ENCODE peak calls at places on chromosome 18, in ten cellular contexts. E is WTC11; H is WERI-Rb-1; R is body of pancreas; O is kidney; C is GM12878; U is AG04450; F is CD4-positive, alpha-beta T cell; G is nephron progenitor cell; P is left ventricle myocardium inferior. Y is an unnamed sample.

GRCh38 chr18:22741318-22741717 is 191.8 kb upstream of the RBBP8 start:
- DNase-seq in E (no peak), H (no peak), R (no peak), O (no peak), C (no peak), U (no peak), F (no peak), G (no peak), P (no peak), Y (no peak)

GRCh38 chr18:48940854-48941531 is 9.8 kb downstream of the SMAD7 start:
- DNase-seq in E (no peak), H (no peak), R (no peak), O (no peak), C (peak), U (no peak), F (peak), G (no peak), P (no peak), Y (no peak)

GRCh38 chr18:75083131-75083530 is 125.8 kb downstream of the PTGR3 start:
- DNase-seq in E (no peak), H (no peak), R (no peak), O (no peak), C (no peak), U (no peak), F (no peak), G (no peak), P (no peak), Y (no peak)

GRCh38 chr18:32389868-32390267 is 80.8 kb downstream of the GAREM1 start:
- DNase-seq in E (no peak), H (no peak), R (peak), O (peak), C (no peak), U (no peak), F (no peak), G (no peak), P (peak), Y (no peak)

GRCh38 chr18:63774511-63774910 is 707 bp upstream of the SERPINB7 start:
- DNase-seq in E (no peak), H (no peak), R (no peak), O (no peak), C (no peak), U (no peak), F (no peak), G (no peak), P (no peak), Y (no peak)

GRCh38 chr18:10128906-10129305 is 215.1 kb downstream of the VAPA start:
- DNase-seq in E (no peak), H (no peak), R (no peak), O (no peak), C (no peak), U (no peak), F (no peak), G (no peak), P (no peak), Y (no peak)

GRCh38 chr18:44324361-44324760 is 356.3 kb upstream of the SETBP1 start:
- DNase-seq in E (no peak), H (no peak), R (no peak), O (no peak), C (no peak), U (no peak), F (no peak), G (no peak), P (no peak), Y (no peak)

GRCh38 chr18:62183578-62184195 is 3.2 kb downstream of the PIGN start:
- DNase-seq in E (no peak), H (peak), R (peak), O (no peak), C (no peak), U (peak), F (peak), G (peak), P (no peak), Y (no peak)

GRCh38 chr18:46676162-46676830 is 19.3 kb upstream of the LOXHD1 start:
- DNase-seq in E (no peak), H (no peak), R (no peak), O (no peak), C (no peak), U (no peak), F (no peak), G (peak), P (no peak), Y (peak)

GRCh38 chr18:75161629-75162028 is 47.3 kb downstream of the PTGR3 start:
- DNase-seq in E (no peak), H (no peak), R (peak), O (no peak), C (no peak), U (no peak), F (peak), G (no peak), P (peak), Y (no peak)

GRCh38 chr18:62399781-62400308 is 74.7 kb downstream of the TNFRSF11A start:
- DNase-seq in E (peak), H (peak), R (peak), O (no peak), C (no peak), U (no peak), F (no peak), G (no peak), P (no peak), Y (no peak)

GRCh38 chr18:32371384-32371783 is 99.3 kb downstream of the GAREM1 start:
- DNase-seq in E (no peak), H (no peak), R (no peak), O (no peak), C (no peak), U (no peak), F (no peak), G (no peak), P (no peak), Y (no peak)

GRCh38 chr18:44802508-44802907 is 121.8 kb downstream of the SETBP1 start:
- DNase-seq in E (no peak), H (no peak), R (no peak), O (no peak), C (no peak), U (no peak), F (no peak), G (no peak), P (no peak), Y (no peak)

GRCh38 chr18:5197032-5197434 is at the start of gene AKAIN1:
- DNase-seq in E (peak), H (peak), R (peak), O (peak), C (no peak), U (no peak), F (no peak), G (peak), P (peak), Y (no peak)

GRCh38 chr18:25233582-25234362 is 118.2 kb downstream of the ZNF521 start:
- DNase-seq in E (no peak), H (no peak), R (no peak), O (no peak), C (no peak), U (no peak), F (no peak), G (no peak), P (no peak), Y (no peak)

GRCh38 chr18:12598181-12598921 is 59.6 kb downstream of the SPIRE1 start:
- DNase-seq in E (no peak), H (no peak), R (peak), O (no peak), C (no peak), U (no peak), F (no peak), G (no peak), P (no peak), Y (no peak)

GRCh38 chr18:64017870-64018269 is 48.0 kb downstream of the SERPINB8 start:
- DNase-seq in E (no peak), H (no peak), R (no peak), O (no peak), C (no peak), U (no peak), F (no peak), G (no peak), P (no peak), Y (no peak)

GRCh38 chr18:53458944-53459580 is 765.4 kb downstream of the MBD2 start:
- DNase-seq in E (peak), H (no peak), R (no peak), O (no peak), C (no peak), U (no peak), F (no peak), G (no peak), P (peak), Y (no peak)

GRCh38 chr18:78716022-78716421 is 263.6 kb upstream of the SALL3 start:
- DNase-seq in E (no peak), H (no peak), R (no peak), O (no peak), C (no peak), U (no peak), F (no peak), G (no peak), P (no peak), Y (no peak)
- TF ChIP-seq CTCF in E (no peak), H (no peak), R (no peak), O (no peak), C (no peak), U (no peak), F (no peak), G (no peak), P (no peak), Y (no peak)

GRCh38 chr18:58347135-58347534 is 281.8 kb downstream of the ALPK2 start:
- DNase-seq in E (no peak), H (no peak), R (no peak), O (no peak), C (no peak), U (no peak), F (no peak), G (no peak), P (no peak), Y (no peak)
- TF ChIP-seq CTCF in E (no peak), H (no peak), R (no peak), O (no peak), C (no peak), U (no peak), F (no peak), G (no peak), P (no peak), Y (no peak)

GRCh38 chr18:8253943-8254342 is 355.3 kb upstream of the RAB12 start:
- DNase-seq in E (no peak), H (no peak), R (no peak), O (no peak), C (no peak), U (no peak), F (no peak), G (no peak), P (no peak), Y (no peak)
- TF ChIP-seq CTCF in E (no peak), H (no peak), R (no peak), O (no peak), C (no peak), U (no peak), F (no peak), G (no peak), P (no peak), Y (no peak)

DNA sequence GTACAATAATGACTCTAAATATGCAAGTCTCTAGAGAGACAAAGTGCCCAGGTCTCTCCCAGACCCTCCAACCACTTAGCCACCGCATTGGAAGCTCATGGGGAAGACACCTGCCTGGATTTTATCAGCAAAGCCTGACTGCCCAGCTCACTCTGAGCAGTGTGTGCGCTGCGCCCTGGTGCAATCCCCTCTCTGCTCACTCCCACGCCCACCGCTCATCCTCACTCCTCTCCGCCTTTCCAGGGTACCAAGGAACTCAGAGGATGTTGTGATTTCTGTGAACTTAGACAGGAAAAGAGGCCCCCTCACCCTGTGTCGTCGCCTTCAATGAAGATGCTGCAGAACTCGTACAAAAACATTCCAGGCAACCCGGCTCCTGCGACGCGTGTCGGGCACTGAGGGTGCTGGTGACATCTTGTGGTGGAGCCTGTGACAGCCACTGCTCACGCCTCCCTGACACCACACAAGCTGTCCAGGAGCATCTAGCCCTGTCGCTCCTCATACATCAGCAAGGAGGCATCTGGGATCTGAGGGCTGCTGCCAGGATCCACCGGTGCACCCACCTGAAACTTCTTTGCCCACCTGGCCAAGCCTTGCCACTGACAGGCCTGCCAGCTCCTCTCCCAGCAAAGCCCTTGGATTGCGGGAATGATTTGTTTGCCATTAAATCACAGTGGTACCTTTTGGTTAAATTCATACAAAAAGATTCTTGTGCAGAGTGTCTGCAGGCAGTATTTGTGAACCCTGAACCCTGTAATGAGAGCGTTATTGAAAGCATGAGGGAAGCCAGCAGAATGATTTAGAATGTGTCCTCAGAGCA is 220.4 kb downstream of the ZNF516 start:
- DNase-seq in E (peak), H (peak), R (no peak), O (no peak), C (no peak), U (no peak), F (no peak), G (peak), P (no peak), Y (no peak)
- TF ChIP-seq CTCF in E (no peak), H (peak), R (no peak), O (peak), C (no peak), U (no peak), F (no peak), G (peak), P (peak), Y (peak)

DNA sequence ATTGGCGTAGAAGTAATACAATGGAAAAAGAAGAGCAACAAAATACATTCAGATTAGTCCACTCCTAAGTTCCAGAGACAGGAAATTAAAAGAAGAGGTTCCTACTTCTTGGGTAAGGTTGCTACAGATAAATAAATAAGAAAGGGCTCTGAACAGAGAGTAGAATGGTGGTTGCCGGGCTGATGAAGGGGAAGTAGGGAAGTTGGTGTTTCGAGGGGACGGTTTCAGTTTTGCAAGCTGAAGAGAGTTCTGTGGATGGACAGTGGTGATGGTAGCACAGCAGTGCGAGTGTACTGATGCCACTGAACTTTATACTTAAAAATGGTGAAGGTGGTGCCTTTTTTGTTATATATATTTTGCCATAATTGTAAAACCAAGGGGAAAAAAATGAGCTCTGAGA is 48.2 kb downstream of the CABYR start:
- DNase-seq in E (no peak), H (no peak), R (no peak), O (no peak), C (no peak), U (no peak), F (no peak), G (no peak), P (no peak), Y (no peak)
- TF ChIP-seq CTCF in E (no peak), H (no peak), R (no peak), O (no peak), C (no peak), U (no peak), F (no peak), G (no peak), P (no peak), Y (no peak)

DNA sequence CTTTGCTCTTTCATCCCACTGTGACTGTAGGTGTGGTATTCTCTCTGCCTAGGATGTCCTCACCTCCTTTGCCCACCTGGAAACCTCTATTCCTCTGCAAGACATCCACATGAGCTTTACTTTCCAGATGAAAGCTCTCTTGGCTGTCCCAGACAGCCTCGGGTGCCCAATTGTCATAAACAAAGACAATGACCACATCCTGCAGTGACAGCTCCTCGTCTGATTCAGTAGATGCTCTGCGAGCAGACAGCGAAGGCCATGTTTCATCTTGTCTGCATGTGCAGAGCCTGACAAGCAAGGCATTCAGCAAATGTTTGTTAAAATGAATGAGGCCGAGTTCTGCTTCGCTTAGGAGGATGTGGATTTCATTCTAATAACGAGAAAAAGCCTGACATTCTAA is 150.8 kb downstream of the MTCL1 start:
- DNase-seq in E (no peak), H (no peak), R (no peak), O (no peak), C (no peak), U (no peak), F (no peak), G (no peak), P (no peak), Y (no peak)
- TF ChIP-seq CTCF in E (no peak), H (no peak), R (no peak), O (no peak), C (no peak), U (no peak), F (no peak), G (no peak), P (no peak), Y (no peak)

GRCh38 chr18:50590625-50591024 is 30.7 kb downstream of the MAPK4 start:
- DNase-seq in E (no peak), H (no peak), R (no peak), O (no peak), C (no peak), U (no peak), F (no peak), G (no peak), P (no peak), Y (no peak)

GRCh38 chr18:50581517-50581916 is 21.6 kb downstream of the MAPK4 start:
- DNase-seq in E (no peak), H (no peak), R (no peak), O (no peak), C (no peak), U (no peak), F (no peak), G (no peak), P (no peak), Y (no peak)

GRCh38 chr18:50582500-50582899 is 22.6 kb downstream of the MAPK4 start:
- DNase-seq in E (no peak), H (no peak), R (no peak), O (no peak), C (no peak), U (no peak), F (no peak), G (no peak), P (peak), Y (no peak)

GRCh38 chr18:50586710-50587109 is 26.8 kb downstream of the MAPK4 start:
- DNase-seq in E (no peak), H (no peak), R (no peak), O (no peak), C (no peak), U (no peak), F (no peak), G (no peak), P (no peak), Y (no peak)
- TF ChIP-seq CTCF in E (no peak), H (peak), R (no peak), O (no peak), C (no peak), U (peak), F (no peak), G (peak), P (peak), Y (peak)

DNA sequence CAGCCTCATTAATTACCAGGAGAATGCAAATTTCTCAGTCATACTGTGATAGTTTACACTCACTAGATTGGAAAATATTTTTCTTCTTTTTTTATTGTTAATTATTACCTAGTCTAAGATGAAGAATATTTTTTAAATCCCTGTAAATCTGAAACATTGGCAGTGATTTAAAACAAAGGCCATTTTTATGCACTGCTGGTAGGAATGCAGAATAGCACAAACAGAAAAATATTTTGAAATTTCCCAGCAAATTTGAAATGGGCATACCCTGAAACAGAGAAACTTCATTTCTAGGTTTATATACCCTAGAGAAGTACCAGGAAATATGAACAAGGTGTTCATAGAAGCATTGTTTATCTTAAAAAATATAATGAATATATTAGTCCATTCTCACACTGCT is 31.0 kb downstream of the DYNAP start:
- DNase-seq in E (no peak), H (no peak), R (no peak), O (no peak), C (no peak), U (no peak), F (no peak), G (no peak), P (no peak), Y (no peak)
- TF ChIP-seq CTCF in E (no peak), H (no peak), R (no peak), O (no peak), C (no peak), U (peak), F (no peak), G (peak), P (no peak), Y (peak)